ENCODE peak calls at places on chromosomes 11 and 22, in four cellular contexts. H is mammary epithelial cell, S is SJCRH30, N is endothelial cell of umbilical vein. U is an unnamed sample. For H3K4me1, the result is how much of the 10 kb centered on the place peaks cover.

GRCh38 chr11:104306862-104307474 is 143.0 kb upstream of the PDGFD start:
- DNase-seq in N (no peak), S (no peak), H (no peak), U (no peak)

GRCh38 chr22:27462190-27462589 is 339.4 kb downstream of the MN1 start:
- DNase-seq in S (no peak), H (no peak), N (no peak), U (no peak)

GRCh38 chr11:125990244-125990643 is 44.4 kb downstream of the VSIG10L2 start:
- DNase-seq in H (peak), S (peak), N (no peak), U (no peak)

GRCh38 chr11:23471878-23472277 is 611.6 kb upstream of the CCDC179 start:
- DNase-seq in S (no peak), N (no peak), H (no peak), U (no peak)

GRCh38 chr11:124538019-124538418 is 5.4 kb downstream of the OR8B12 start:
- DNase-seq in S (peak), H (peak), N (no peak), U (no peak)

GRCh38 chr11:67293090-67293489 is 4.0 kb downstream of the ANKRD13D start:
- DNase-seq in N (peak), S (no peak), H (peak), U (peak)

GRCh38 chr11:128901655-128902514 is 10.7 kb downstream of the KCNJ5 start:
- DNase-seq in S (no peak), H (no peak), N (no peak), U (no peak)

GRCh38 chr11:8671651-8672062 is 10.8 kb downstream of the TRIM66 start:
- DNase-seq in H (no peak), S (peak), N (no peak), U (no peak)

GRCh38 chr11:17604201-17604912 is 57.3 kb downstream of the OTOG start:
- DNase-seq in N (no peak), S (no peak), H (no peak), U (no peak)

GRCh38 chr11:1073261-1073724 is 1.4 kb upstream of the MUC2 start:
- DNase-seq in N (peak), H (peak), S (peak), U (no peak)

GRCh38 chr11:66333896-66334604 is 2.2 kb downstream of the RIN1 start:
- DNase-seq in N (no peak), H (no peak), S (no peak), U (no peak)

GRCh38 chr22:40401981-40402406 is 31.6 kb downstream of the SGSM3 start:
- DNase-seq in N (no peak), S (no peak), H (no peak), U (no peak)

GRCh38 chr22:37225481-37225880 is 13.2 kb upstream of the SSTR3 start:
- DNase-seq in N (no peak), S (no peak), H (no peak), U (no peak)

GRCh38 chr11:87712802-87713202 is 462.4 kb downstream of the RAB38 start:
- DNase-seq in S (peak), N (no peak), H (no peak), U (no peak)

GRCh38 chr11:131704682-131705081 is 334.3 kb downstream of the NTM start:
- DNase-seq in H (no peak), S (no peak), N (no peak), U (no peak)

GRCh38 chr11:86519064-86519911 is 144.6 kb downstream of the CCDC81 start:
- DNase-seq in S (no peak), H (no peak), N (peak), U (no peak)

GRCh38 chr11:132858203-132858602 is 674.1 kb downstream of the OPCML start:
- DNase-seq in H (peak), S (peak), N (no peak), U (no peak)

GRCh38 chr11:6263664-6264063 is 4.0 kb downstream of the CCKBR start:
- DNase-seq in H (no peak), S (no peak), N (no peak), U (no peak)

GRCh38 chr22:49380095-49380827 is 447.4 kb downstream of the BRD1 start:
- DNase-seq in N (no peak), H (no peak), S (no peak), U (no peak)

GRCh38 chr11:94315664-94316063 is 11.3 kb downstream of the IZUMO1R start:
- DNase-seq in S (peak), H (peak), N (no peak), U (no peak)

GRCh38 chr11:108733479-108734116 is 68.7 kb downstream of the DDX10 start:
- DNase-seq in S (peak), N (peak), H (peak), U (no peak)

GRCh38 chr11:75513250-75513649 is 12.5 kb downstream of the GDPD5 start:
- DNase-seq in S (no peak), N (peak), H (no peak), U (no peak)

GRCh38 chr11:60338053-60338452 is 11.0 kb downstream of the MS4A6E start:
- DNase-seq in S (no peak), N (no peak), H (no peak), U (no peak)

GRCh38 chr11:110176366-110177056 is 83.3 kb downstream of the ZC3H12C start:
- DNase-seq in N (no peak), S (no peak), H (no peak), U (no peak)

GRCh38 chr11:108718466-108718865 is 53.6 kb downstream of the DDX10 start:
- DNase-seq in N (no peak), S (no peak), H (no peak), U (no peak)

GRCh38 chr22:38712496-38713207 is 6.9 kb downstream of the GTPBP1 start:
- DNase-seq in S (no peak), N (no peak), H (no peak), U (no peak)

GRCh38 chr11:620935-621814 is 3.6 kb downstream of the CDHR5 start:
- DNase-seq in S (no peak), N (no peak), H (no peak), U (no peak)

GRCh38 chr11:8834379-8834778 is 76.6 kb upstream of the AKIP1 start:
- DNase-seq in N (peak), S (no peak), H (no peak), U (no peak)

GRCh38 chr22:43831561-43832392 is 19.7 kb upstream of the EFCAB6 start:
- DNase-seq in S (no peak), H (no peak), N (no peak), U (no peak)

GRCh38 chr11:65150513-65151271 is 16.4 kb upstream of the SYVN1 start:
- DNase-seq in N (peak), H (peak), S (peak), U (no peak)

GRCh38 chr11:75035911-75036536 is 47.3 kb downstream of the NEU3 start:
- DNase-seq in H (peak), N (no peak), S (peak), U (no peak)

DNA sequence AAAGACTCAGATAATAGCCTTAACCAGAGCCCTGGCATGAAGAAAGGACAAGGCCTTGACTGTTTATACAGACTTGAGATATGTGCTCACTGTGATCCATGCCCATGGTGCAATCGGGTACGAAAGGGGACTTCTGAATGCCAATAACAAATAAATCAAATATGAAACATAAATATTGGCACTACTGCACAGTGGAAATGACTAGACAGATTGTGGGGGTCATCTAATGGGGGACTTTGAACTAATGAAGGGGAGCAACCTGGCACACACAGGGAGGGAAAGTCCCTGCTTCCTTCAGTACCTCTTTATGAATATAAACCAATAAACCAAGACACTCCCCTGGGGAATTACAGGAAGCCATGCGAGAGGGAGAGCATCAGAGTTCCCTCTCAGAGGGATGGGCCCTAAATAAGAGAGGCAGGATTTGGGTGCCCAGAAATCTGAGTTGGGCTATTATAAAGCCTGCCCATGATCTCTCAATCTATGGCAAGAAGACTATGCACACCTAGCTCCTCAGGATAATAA is 21.1 kb downstream of the MIF start:
- DNase-seq in H (no peak), S (no peak), N (no peak), U (no peak)
- H3K4me1 ChIP-seq in H (under half), S (under half), N (under half), U (under half)

DNA sequence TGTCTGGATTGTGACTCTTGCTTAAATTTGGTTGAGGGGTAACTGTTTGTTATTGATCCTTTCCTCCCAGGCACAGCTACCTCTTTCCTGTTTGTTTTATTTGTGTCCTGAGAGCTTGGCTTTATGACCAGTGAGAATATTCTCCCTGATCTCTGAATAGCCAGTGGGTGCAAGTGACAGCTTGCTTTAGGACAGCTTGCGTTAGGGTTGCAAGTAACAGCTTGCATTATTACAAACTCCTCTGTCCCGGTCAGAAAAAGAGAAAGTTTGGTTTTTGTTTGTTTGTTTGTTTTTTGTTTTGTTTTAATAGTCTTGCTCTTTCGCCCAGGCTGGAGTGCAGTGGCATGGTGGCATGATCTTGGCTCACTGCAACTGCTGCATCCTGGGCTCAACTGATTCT is 3.3 kb upstream of the KLHL22 start:
- DNase-seq in S (no peak), H (peak), N (no peak), U (no peak)
- H3K27ac ChIP-seq in S (no peak), H (no peak), N (no peak), U (no peak)

DNA sequence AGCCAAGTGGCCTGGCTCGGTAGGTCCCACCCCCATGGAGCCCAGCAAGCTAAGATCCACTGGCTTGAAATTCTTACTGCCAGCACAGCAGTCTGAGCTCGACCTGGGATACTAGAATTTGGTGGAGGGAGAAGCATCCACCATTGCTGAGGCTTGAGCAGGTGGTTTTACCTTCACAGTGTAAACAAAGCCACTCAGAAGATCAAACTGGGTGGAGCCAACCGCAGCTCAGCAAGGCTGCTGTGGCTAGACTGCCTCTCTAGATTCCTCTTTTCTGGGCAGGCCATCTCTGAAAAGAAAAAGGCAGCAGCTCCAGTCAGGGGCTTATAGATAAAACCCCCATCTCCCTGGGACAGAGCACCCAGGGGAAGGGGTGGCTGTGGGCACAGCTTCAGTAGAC is 22.3 kb upstream of the OR5B21 start:
- DNase-seq in S (no peak), N (no peak), H (no peak), U (peak)
- H3K4me3 ChIP-seq in S (no peak), N (no peak), H (no peak), U (no peak)

GRCh38 chr11:96337541-96338530 is 5.2 kb downstream of the MAML2 start:
- DNase-seq in S (no peak), N (no peak), H (no peak), U (peak)
- H3K4me1 ChIP-seq in S (under half), N (under half), H (under half), U (half or more)

DNA sequence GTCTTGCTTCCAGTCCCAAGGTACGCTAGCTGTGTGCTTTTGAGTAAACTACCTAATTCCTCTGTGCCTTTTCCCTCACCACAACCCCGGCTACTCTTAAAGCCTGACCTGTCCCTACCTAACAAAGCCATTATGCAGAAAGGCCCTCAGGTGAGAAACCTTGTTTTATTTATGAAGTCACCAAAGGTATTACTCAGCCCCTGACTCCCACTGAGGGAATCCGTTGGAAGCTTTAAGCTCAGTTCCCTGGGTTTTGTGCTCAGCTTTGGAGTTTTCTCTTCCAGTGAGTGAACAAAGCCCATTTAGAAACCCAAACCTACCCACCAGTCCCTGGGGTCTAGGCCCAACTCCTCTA is 90.9 kb downstream of the APIP start:
- DNase-seq in S (no peak), H (peak), N (no peak), U (no peak)
- H3K27ac ChIP-seq in S (no peak), H (peak), N (no peak), U (no peak)

GRCh38 chr11:61956191-61957027 is 6.3 kb downstream of the BEST1 start:
- DNase-seq in N (no peak), S (no peak), H (no peak), U (no peak)
- H3K4me3 ChIP-seq in N (no peak), S (no peak), H (no peak), U (no peak)